ENCODE peak calls at places on chromosome 3, in six cellular contexts. F, P, Q, R, J and C are unnamed samples.

GRCh38 chr3:108301695-108302404 is 5.5 kb downstream of the HHLA2 start:
- DNase-seq in F (no peak), P (no peak), Q (no peak), R (no peak), J (no peak), C (no peak)

GRCh38 chr3:107367353-107367752 is 9.9 kb upstream of the CCDC54 start:
- DNase-seq in F (no peak), P (no peak), Q (no peak), R (peak), J (no peak), C (no peak)

GRCh38 chr3:136186330-136186729 is 9.8 kb downstream of the MSL2 start:
- DNase-seq in F (peak), P (no peak), Q (no peak), R (no peak), J (no peak), C (no peak)

GRCh38 chr3:147423601-147424324 is 14.6 kb downstream of the ZIC1 start:
- DNase-seq in F (no peak), P (no peak), Q (no peak), R (no peak), J (no peak), C (no peak)

GRCh38 chr3:16908408-16908807 is 23.7 kb downstream of the PLCL2 start:
- DNase-seq in F (no peak), P (no peak), Q (no peak), R (no peak), J (no peak), C (no peak)

GRCh38 chr3:119635719-119636118 is 24.7 kb downstream of the POPDC2 start:
- DNase-seq in F (no peak), P (no peak), Q (no peak), R (no peak), J (no peak), C (no peak)

GRCh38 chr3:19901337-19901736 is 32.7 kb downstream of the EFHB start:
- DNase-seq in F (no peak), P (no peak), Q (no peak), R (peak), J (no peak), C (no peak)

GRCh38 chr3:59237121-59237520 is 187.3 kb upstream of the CFAP20DC start:
- DNase-seq in F (no peak), P (no peak), Q (no peak), R (no peak), J (no peak), C (no peak)

GRCh38 chr3:8589880-8590556 is 54.6 kb downstream of the SSUH2 start:
- DNase-seq in F (no peak), P (no peak), Q (no peak), R (no peak), J (no peak), C (no peak)

GRCh38 chr3:167649731-167650130 is 4.0 kb downstream of the WDR49 start:
- DNase-seq in F (no peak), P (no peak), Q (no peak), R (no peak), J (no peak), C (no peak)

GRCh38 chr3:126313166-126313565 is 44.0 kb downstream of the KLF15 start:
- DNase-seq in F (no peak), P (no peak), Q (no peak), R (no peak), J (no peak), C (no peak)

GRCh38 chr3:126070146-126070545 is 13.8 kb downstream of the SLC41A3 start:
- DNase-seq in F (no peak), P (no peak), Q (no peak), R (no peak), J (no peak), C (no peak)

GRCh38 chr3:308597-309321 is 112.2 kb downstream of the CHL1 start:
- DNase-seq in F (no peak), P (peak), Q (no peak), R (no peak), J (no peak), C (peak)

GRCh38 chr3:112640864-112641751 is at the start of gene CCDC80:
- DNase-seq in F (no peak), P (no peak), Q (peak), R (peak), J (peak), C (no peak)

GRCh38 chr3:186990282-186990681 is 60.0 kb downstream of the ST6GAL1 start:
- DNase-seq in F (no peak), P (no peak), Q (no peak), R (no peak), J (no peak), C (no peak)

GRCh38 chr3:52731590-52731989 is 25.7 kb downstream of the SPCS1 start:
- DNase-seq in F (no peak), P (no peak), Q (no peak), R (no peak), J (no peak), C (no peak)

GRCh38 chr3:13077431-13078157 is 4.4 kb upstream of the IQSEC1 start:
- DNase-seq in F (peak), P (no peak), Q (no peak), R (no peak), J (no peak), C (peak)

GRCh38 chr3:144546539-144546938 is 574.9 kb downstream of the DIPK2A start:
- DNase-seq in F (no peak), P (no peak), Q (no peak), R (no peak), J (no peak), C (no peak)

GRCh38 chr3:110995461-110996226 is 76.0 kb upstream of the NECTIN3 start:
- DNase-seq in F (no peak), P (no peak), Q (no peak), R (peak), J (no peak), C (no peak)

GRCh38 chr3:125059488-125060245 is 3.9 kb upstream of the HEG1 start:
- DNase-seq in F (no peak), P (no peak), Q (no peak), R (no peak), J (no peak), C (no peak)

GRCh38 chr3:102447272-102447671 is 12.5 kb downstream of the ZPLD1 start:
- DNase-seq in F (no peak), P (no peak), Q (no peak), R (no peak), J (no peak), C (no peak)

GRCh38 chr3:72847751-72848702 is at the start of gene SHQ1:
- DNase-seq in F (peak), P (peak), Q (peak), R (peak), J (peak), C (peak)

GRCh38 chr3:97910931-97911351 is 61.3 kb downstream of the RIOX2 start:
- DNase-seq in F (no peak), P (no peak), Q (no peak), R (no peak), J (no peak), C (no peak)

GRCh38 chr3:71541313-71541712 is 42.2 kb downstream of the FOXP1 start:
- DNase-seq in F (no peak), P (no peak), Q (no peak), R (no peak), J (no peak), C (no peak)

GRCh38 chr3:50169858-50170257 is 14.7 kb downstream of the SEMA3F start:
- DNase-seq in F (no peak), P (no peak), Q (no peak), R (no peak), J (no peak), C (no peak)

GRCh38 chr3:152621006-152621868 is 213.7 kb upstream of the P2RY1 start:
- DNase-seq in F (no peak), P (no peak), Q (no peak), R (no peak), J (no peak), C (no peak)

GRCh38 chr3:194087995-194088841 is 47.7 kb upstream of the HES1 start:
- DNase-seq in F (no peak), P (no peak), Q (no peak), R (no peak), J (no peak), C (peak)

GRCh38 chr3:194090716-194091115 is 45.2 kb upstream of the HES1 start:
- DNase-seq in F (no peak), P (no peak), Q (no peak), R (no peak), J (no peak), C (no peak)

GRCh38 chr3:194086251-194087075 is 49.5 kb upstream of the HES1 start:
- DNase-seq in F (peak), P (no peak), Q (no peak), R (no peak), J (no peak), C (no peak)

GRCh38 chr3:194091141-194091540 is 44.8 kb upstream of the HES1 start:
- DNase-seq in F (no peak), P (no peak), Q (no peak), R (peak), J (no peak), C (no peak)

DNA sequence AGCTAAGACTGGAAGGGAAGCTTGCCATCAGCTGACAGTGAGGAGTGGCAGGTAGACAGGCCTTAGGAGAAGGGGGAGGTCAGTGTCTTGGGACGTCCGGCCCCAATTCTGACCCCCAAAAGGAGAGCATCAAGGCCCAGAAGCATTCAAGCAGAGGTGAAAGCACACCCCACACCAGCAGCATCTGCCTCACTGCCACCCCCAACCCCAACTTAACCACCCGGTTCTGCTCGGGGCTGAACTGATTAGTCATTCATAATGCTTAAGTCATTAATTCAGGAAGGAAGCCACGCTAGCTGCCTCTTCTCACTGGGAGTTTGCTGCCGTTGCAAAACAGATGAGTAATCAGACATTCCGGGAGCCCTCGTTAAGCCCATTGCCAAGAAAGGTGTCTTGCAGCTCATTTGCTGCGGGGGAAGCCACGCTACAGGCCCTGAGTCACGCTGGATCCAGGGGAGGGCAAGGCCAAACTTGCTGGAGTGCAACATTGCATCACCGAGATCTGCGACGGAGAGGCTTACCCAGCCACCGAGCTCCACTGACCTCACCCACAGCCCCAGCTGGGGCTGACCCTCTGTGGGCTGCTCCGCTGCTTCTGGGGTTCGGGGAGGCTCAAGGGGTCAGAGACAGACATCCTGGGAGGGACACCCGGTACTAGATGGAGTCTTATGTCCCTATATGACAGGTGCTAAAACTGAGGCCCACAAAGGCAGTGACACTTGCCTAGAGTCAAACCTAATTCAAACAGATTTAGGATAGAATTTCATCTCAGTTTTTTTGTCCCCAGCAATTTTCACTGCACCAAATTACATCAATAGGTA is 46.4 kb upstream of the HES1 start:
- DNase-seq in F (peak), P (peak), Q (peak), R (peak), J (peak), C (peak)
- H3K27ac ChIP-seq in F (no peak), P (peak), Q (peak), R (peak), J (peak), C (peak)

GRCh38 chr3:90044417-90044816 is 937.0 kb downstream of the EPHA3 start:
- DNase-seq in F (no peak), P (no peak), Q (no peak), R (no peak), J (no peak), C (no peak)

GRCh38 chr3:90040554-90040953 is 933.1 kb downstream of the EPHA3 start:
- DNase-seq in F (no peak), P (no peak), Q (no peak), R (no peak), J (no peak), C (no peak)

GRCh38 chr3:90039994-90040393 is 932.6 kb downstream of the EPHA3 start:
- DNase-seq in F (no peak), P (no peak), Q (no peak), R (no peak), J (no peak), C (no peak)

GRCh38 chr3:90036931-90037330 is 929.5 kb downstream of the EPHA3 start:
- DNase-seq in F (no peak), P (no peak), Q (no peak), R (no peak), J (no peak), C (no peak)

DNA sequence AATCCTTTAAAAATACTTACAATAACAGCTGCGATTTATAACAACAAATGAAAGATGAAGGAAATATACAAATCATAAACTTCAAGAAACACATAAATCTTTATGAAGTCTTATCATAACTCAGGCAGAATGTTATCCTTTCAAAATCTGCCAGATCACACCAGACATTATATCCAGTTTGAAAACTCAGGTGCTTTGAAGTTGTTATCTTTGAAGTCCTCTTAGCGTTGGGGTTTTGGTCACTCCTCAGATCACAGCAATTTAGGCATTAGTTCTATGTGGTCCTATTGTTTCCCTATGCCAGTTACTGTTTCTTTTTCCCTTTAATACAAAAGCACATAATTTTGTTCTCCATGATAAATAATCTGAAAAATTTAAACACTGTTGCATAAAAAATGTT is 934.6 kb downstream of the EPHA3 start:
- DNase-seq in F (no peak), P (no peak), Q (no peak), R (no peak), J (no peak), C (no peak)
- TF ChIP-seq POLR2A in F (no peak), P (no peak), Q (no peak), R (no peak), J (no peak), C (no peak)

DNA sequence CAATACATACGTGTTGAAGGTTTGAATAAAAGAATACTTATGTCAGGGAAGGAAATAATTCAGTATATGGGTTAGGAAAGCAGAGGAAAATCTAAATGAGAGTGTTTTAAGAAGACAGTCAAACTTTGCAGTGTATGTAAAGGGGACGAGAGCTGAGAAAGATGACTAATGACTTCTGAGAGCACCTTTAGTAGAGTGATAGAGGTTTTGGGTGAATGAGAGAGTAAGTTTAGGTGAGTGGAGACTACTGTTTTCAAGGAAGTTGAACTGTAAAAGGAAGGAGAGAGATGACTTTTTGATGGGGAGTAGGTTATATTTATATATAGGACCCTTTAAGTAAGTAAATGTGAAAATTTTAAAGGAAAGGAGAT is 9.4 kb downstream of the TBC1D23 start:
- DNase-seq in F (no peak), P (no peak), Q (no peak), R (no peak), J (no peak), C (no peak)
- H3K4me3 ChIP-seq in F (no peak), P (no peak), Q (no peak), R (no peak), J (no peak), C (no peak)

GRCh38 chr3:69740103-69741021 is 1.1 kb downstream of the MITF start:
- DNase-seq in F (peak), P (no peak), Q (peak), R (no peak), J (peak), C (peak)
- H3K27ac ChIP-seq in F (peak), P (no peak), Q (peak), R (peak), J (peak), C (no peak)

GRCh38 chr3:194632211-194632982 is 822 bp downstream of the TMEM44 start:
- DNase-seq in F (no peak), P (peak), Q (peak), R (no peak), J (no peak), C (peak)

GRCh38 chr3:194631696-194632095 is 1.5 kb downstream of the TMEM44 start:
- DNase-seq in F (no peak), P (peak), Q (peak), R (no peak), J (no peak), C (no peak)

GRCh38 chr3:194632983-194633348 is 253 bp downstream of the TMEM44 start:
- DNase-seq in F (no peak), P (no peak), Q (peak), R (no peak), J (no peak), C (no peak)

GRCh38 chr3:194637066-194637465 is 3.8 kb upstream of the TMEM44 start:
- DNase-seq in F (no peak), P (no peak), Q (no peak), R (no peak), J (no peak), C (no peak)

DNA sequence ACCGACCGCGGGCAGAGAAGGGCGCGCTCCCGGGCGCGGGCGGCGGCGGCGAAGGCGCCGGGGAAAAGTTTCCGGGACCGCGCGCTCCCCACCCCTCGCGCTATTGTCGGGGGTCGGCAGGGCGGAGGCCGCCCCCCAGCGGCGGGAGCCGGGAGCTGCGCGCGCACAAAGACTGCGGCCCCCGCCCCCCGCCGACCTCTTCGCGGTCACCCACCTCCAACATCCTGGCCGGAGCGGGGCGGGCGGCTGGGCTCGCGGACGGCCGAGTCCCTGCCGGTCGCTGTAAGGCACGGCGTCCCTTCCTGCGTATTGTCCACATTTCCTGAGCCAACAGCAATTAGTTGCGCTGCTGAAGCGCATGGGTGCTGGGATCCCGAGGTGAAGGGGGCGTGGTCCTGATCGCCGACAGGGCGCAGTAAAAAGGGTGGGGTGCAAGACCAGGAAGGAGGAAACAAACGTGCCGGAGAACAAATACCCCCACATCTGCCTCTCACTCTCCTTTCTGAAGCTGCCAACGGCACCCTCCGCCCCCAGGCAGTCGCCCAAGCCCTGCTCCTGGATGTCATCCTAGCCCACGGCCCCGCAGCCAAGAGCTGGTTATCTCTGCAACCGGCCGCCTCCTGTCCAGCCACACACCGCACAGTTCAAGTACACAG is at the start of gene TMEM44:
- DNase-seq in F (peak), P (peak), Q (peak), R (peak), J (peak), C (peak)
- TF ChIP-seq POLR2A in F (no peak), P (no peak), Q (peak), R (peak), J (no peak), C (peak)

DNA sequence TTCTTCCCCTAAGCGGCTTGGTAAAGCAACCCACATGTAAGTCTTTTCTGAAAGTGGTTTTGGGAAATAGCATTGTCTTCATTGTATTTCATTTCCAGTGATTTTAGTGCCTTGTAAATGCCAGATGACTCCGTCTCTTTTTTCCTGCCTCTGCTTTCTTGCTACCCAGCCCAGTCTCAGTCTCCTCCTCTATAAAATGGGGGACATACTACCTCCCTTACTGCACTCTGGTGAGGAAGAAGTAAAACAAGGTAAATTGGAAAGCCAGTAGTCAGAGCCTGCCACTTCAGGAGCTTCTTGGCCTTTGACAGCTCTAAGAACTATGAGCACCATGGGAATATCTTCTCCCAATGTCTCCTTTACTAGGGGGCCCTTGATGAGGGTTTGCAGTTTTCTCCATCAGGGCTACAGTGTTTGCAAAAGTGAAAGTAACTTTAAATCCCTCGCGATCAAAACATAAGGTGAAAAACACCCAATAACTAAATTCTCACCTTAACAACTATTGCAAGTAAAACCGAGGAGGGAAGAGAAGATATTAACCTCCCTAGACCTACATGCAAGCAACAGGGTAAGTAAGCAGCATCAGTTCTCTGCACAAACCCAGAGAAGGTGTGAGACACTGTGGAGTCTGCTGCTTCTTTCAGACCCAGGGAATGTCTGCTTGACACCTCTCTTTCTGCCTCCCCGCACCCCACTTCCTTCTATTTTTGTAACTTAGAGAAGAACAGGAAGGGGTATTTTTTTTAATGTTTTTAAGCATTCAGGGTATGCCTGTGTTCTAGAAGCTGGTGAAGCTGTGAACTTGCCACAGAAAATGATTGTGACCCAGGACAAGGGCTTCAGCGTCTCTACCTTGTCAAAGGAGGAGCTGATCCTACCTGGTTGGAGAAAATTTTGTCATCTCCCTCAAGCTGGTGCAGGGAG is 159.1 kb upstream of the EOMES start:
- DNase-seq in F (no peak), P (peak), Q (no peak), R (no peak), J (no peak), C (no peak)
- H3K4me3 ChIP-seq in F (no peak), P (peak), Q (no peak), R (no peak), J (no peak), C (no peak)